ENCODE peak calls at places on chromosomes 11 and 22, in four cellular contexts. H is transverse colon; J is activated naive CD8-positive, alpha-beta T cell treated with anti-CD3 and anti-CD28 coated beads, Interleukin-2, amount 50 U/mL, for 24 hours; U is substantia nigra. G is an unnamed sample.

GRCh38 chr11:80118071-80118470 is 677.2 kb upstream of the TENM4 start:
- DNase-seq in H (no peak), J (no peak), U (no peak), G (no peak)

GRCh38 chr11:64553554-64554201 is 37.3 kb upstream of the SLC22A12 start:
- DNase-seq in H (peak), J (peak), U (peak), G (peak)

GRCh38 chr11:66784575-66784974 is 55.6 kb upstream of the SPTBN2 start:
- DNase-seq in H (no peak), J (no peak), U (no peak), G (no peak)

GRCh38 chr11:10139656-10140055 is 154.4 kb downstream of the SBF2 start:
- DNase-seq in H (no peak), J (no peak), U (no peak), G (no peak)

GRCh38 chr11:95791385-95792033 is 1.2 kb downstream of the CEP57 start:
- DNase-seq in H (no peak), J (no peak), U (no peak), G (no peak)

GRCh38 chr11:35594680-35595079 is 23.6 kb upstream of the FJX1 start:
- DNase-seq in H (no peak), J (no peak), U (no peak), G (no peak)

GRCh38 chr22:46292727-46293126 is 3.9 kb upstream of the GTSE1 start:
- DNase-seq in H (peak), J (no peak), U (no peak), G (no peak)

GRCh38 chr22:45846952-45847351 is 130.0 kb downstream of the WNT7B start:
- DNase-seq in H (no peak), J (no peak), U (no peak), G (no peak)

GRCh38 chr22:50714150-50714549 is 23.9 kb upstream of the ACR start:
- DNase-seq in H (no peak), J (no peak), U (no peak), G (peak)

GRCh38 chr22:40387758-40388157 is 17.4 kb downstream of the SGSM3 start:
- DNase-seq in H (peak), J (no peak), U (no peak), G (no peak)

GRCh38 chr11:77181226-77181625 is 53.2 kb downstream of the MYO7A start:
- DNase-seq in H (no peak), J (no peak), U (no peak), G (no peak)

GRCh38 chr11:57491371-57492061 is 24.0 kb downstream of the SLC43A1 start:
- DNase-seq in H (peak), J (peak), U (no peak), G (no peak)

GRCh38 chr11:115180272-115180671 is 323.9 kb downstream of the CADM1 start:
- DNase-seq in H (no peak), J (no peak), U (no peak), G (no peak)

GRCh38 chr11:14969922-14970323 is 2.2 kb downstream of the CALCA start:
- DNase-seq in H (peak), J (peak), U (no peak), G (no peak)

GRCh38 chr11:119788911-119789560 is 60.0 kb upstream of the NECTIN1 start:
- DNase-seq in H (no peak), J (no peak), U (no peak), G (no peak)

GRCh38 chr22:45834241-45834640 is 142.7 kb downstream of the WNT7B start:
- DNase-seq in H (no peak), J (no peak), U (no peak), G (peak)

GRCh38 chr11:76209671-76209955 is 3.3 kb upstream of the WNT11 start:
- DNase-seq in H (no peak), J (peak), U (no peak), G (no peak)

GRCh38 chr11:116446542-116446941 is 326.2 kb downstream of the BUD13 start:
- DNase-seq in H (no peak), J (no peak), U (no peak), G (no peak)

GRCh38 chr11:74418509-74418895 is 20.3 kb upstream of the PGM2L1 start:
- DNase-seq in H (no peak), J (no peak), U (no peak), G (no peak)

GRCh38 chr11:13261600-13262061 is 16.0 kb upstream of the BMAL1 start:
- DNase-seq in H (no peak), J (no peak), U (no peak), G (no peak)

GRCh38 chr11:48037709-48038468 is 57.5 kb downstream of the PTPRJ start:
- DNase-seq in H (no peak), J (no peak), U (no peak), G (no peak)

GRCh38 chr22:29266564-29267461 is 968 bp downstream of the RHBDD3 start:
- DNase-seq in H (no peak), J (peak), U (no peak), G (no peak)

GRCh38 chr11:116776522-116776984 is 3.8 kb upstream of the BUD13 start:
- DNase-seq in H (no peak), J (no peak), U (no peak), G (no peak)

GRCh38 chr22:27499121-27499520 is 302.4 kb downstream of the MN1 start:
- DNase-seq in H (no peak), J (no peak), U (no peak), G (no peak)

GRCh38 chr22:41664951-41665350 is 23.7 kb downstream of the SNU13 start:
- DNase-seq in H (no peak), J (no peak), U (no peak), G (no peak)

GRCh38 chr11:304915-305833 is 2.4 kb upstream of the IFITM2 start:
- DNase-seq in H (peak), J (peak), U (no peak), G (peak)

GRCh38 chr22:45090364-45090960 is 73.3 kb upstream of the NUP50 start:
- DNase-seq in H (peak), J (no peak), U (no peak), G (peak)